ENCODE peak calls at places on chromosomes 5 and 9, in seven cellular contexts. U is effector memory CD4-positive, alpha-beta T cell; J is keratinocyte; S is kidney; T is naive thymus-derived CD4-positive, alpha-beta T cell; A is body of pancreas; G is left lung. V is an unnamed sample.

GRCh38 chr9:17734674-17735073 is 155.8 kb downstream of the SH3GL2 start:
- DNase-seq in J (no peak), U (no peak), G (no peak), T (no peak), S (no peak), A (no peak), V (no peak)

GRCh38 chr9:34585946-34586705 is 3.4 kb downstream of the CNTFR start:
- DNase-seq in U (no peak), S (peak; percentile 47), A (no peak), J (no peak), G (no peak), T (no peak), V (no peak)

GRCh38 chr5:111453747-111454146 is 58.6 kb downstream of the STARD4 start:
- DNase-seq in J (no peak), T (no peak), G (no peak), S (no peak), U (no peak), A (no peak), V (no peak)

GRCh38 chr9:99305820-99306811 is 84.0 kb downstream of the SEC61B start:
- DNase-seq in S (no peak), A (no peak), J (no peak), G (no peak), U (no peak), T (no peak), V (no peak)

GRCh38 chr5:32522429-32523143 is 62.8 kb upstream of the SUB1 start:
- DNase-seq in T (peak; percentile 56), S (no peak), A (no peak), G (peak; percentile 66), U (no peak), J (no peak), V (no peak)

GRCh38 chr5:147093138-147093537 is 141.7 kb upstream of the STK32A start:
- DNase-seq in U (no peak), T (no peak), S (no peak), G (no peak), J (no peak), A (no peak), V (peak; percentile 8)

GRCh38 chr9:128149951-128150593 is 819 bp downstream of the LCN2 start:
- DNase-seq in S (peak; percentile 72), J (no peak), U (no peak), G (no peak), A (no peak), T (no peak), V (no peak)

GRCh38 chr5:142871880-142872200 is 101.7 kb downstream of the ARHGAP26 start:
- DNase-seq in J (no peak), S (no peak), U (no peak), T (no peak), G (no peak), A (no peak), V (no peak)

GRCh38 chr5:54739371-54739770 is 221.8 kb downstream of the SNX18 start:
- DNase-seq in J (no peak), A (no peak), T (no peak), S (no peak), U (no peak), G (no peak), V (no peak)

DNA sequence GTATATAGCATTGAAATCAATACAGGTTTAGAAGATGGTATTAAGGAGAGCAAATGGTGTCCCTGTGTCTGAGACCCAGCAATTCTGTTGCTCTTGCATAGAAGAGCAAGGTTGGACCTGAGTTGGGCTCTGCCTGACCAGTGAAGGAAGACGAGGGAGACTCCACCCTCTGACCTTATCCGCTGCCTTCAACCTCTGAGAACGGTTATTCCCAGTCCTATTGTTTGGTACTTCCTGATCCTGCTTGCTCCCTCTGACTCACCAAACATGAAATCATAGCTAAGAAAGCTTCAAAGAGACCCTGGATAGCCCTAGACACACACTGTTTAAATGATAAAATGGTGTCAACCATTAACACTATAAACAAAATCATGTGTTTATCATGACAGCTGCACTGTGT is 218.5 kb downstream of the PLK2 start:
- DNase-seq in J (no peak), G (no peak), U (no peak), S (no peak), A (no peak), T (no peak), V (no peak)
- H3K27ac ChIP-seq in J (no peak overlapping the region), G (peak overlapping the region; percentile 8), U (no peak overlapping the region), S (peak overlapping the region; percentile 49), A (no peak overlapping the region), T (no peak overlapping the region), V (peak overlapping the region; percentile 68)

GRCh38 chr5:17225551-17225950 is 8.1 kb downstream of the BASP1 start:
- DNase-seq in J (no peak), T (no peak), G (no peak), S (no peak), A (no peak), U (no peak), V (no peak)

GRCh38 chr5:17224858-17225436 is 7.5 kb downstream of the BASP1 start:
- DNase-seq in T (no peak), G (no peak), U (no peak), S (no peak), A (no peak), J (no peak), V (no peak)

GRCh38 chr5:17221843-17222614 is 4.6 kb downstream of the BASP1 start:
- DNase-seq in T (no peak), J (no peak), U (no peak), G (no peak), A (no peak), S (no peak), V (no peak)

GRCh38 chr5:17223375-17224185 is 6.1 kb downstream of the BASP1 start:
- DNase-seq in T (no peak), S (no peak), A (no peak), J (no peak), G (no peak), U (no peak), V (no peak)

DNA sequence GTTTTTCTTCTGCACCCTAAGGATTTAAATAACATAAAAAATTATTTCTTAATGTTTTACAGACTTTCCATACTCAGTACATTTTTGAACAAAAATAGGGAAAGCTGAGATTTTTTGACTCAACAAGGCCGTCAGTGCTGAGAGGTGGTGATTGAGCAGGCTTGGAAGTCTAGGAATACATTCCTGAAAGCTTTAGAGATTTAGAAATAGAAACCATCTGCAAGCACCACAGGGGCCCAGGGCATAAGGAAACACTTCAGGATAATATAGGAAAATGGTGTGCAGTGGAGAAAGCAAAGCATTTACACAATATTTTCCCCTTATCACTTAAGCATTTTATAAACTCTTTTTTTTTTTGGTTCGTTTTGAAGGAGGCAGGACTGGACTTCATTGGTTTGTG is 5.2 kb downstream of the BASP1 start:
- DNase-seq in J (no peak), G (no peak), S (no peak), U (no peak), A (no peak), T (no peak), V (no peak)
- H3K27ac ChIP-seq in J (peak overlapping the region; percentile 28), G (no peak overlapping the region), S (no peak overlapping the region), U (no peak overlapping the region), A (no peak overlapping the region), T (no peak overlapping the region), V (peak overlapping the region; percentile 0)

DNA sequence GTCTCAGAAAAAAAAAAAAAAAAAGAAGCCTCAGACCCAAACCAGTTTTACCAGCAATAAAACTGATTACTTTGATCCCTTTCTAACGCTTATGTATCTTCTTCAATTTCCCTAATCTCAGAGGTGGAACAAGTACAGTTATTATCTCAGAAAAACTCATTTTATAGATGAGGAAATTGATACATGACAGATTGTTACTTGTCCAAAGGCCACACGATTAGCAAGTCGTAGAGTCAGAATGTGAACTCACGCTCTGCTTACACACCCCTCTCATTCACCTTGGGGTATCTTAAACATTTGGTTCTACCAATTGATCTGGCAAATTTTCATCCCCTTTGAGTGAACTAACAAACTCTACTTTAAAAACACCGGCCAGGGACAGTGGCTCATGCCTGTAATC is 110.2 kb downstream of the SUSD1 start:
- DNase-seq in J (no peak), U (no peak), G (no peak), T (no peak), S (no peak), A (no peak), V (no peak)
- H3K27ac ChIP-seq in J (peak overlapping the region; percentile 74), U (no peak overlapping the region), G (no peak overlapping the region), T (no peak overlapping the region), S (peak overlapping the region; percentile 89), A (peak overlapping the region; percentile 35), V (peak overlapping the region; percentile 88)

DNA sequence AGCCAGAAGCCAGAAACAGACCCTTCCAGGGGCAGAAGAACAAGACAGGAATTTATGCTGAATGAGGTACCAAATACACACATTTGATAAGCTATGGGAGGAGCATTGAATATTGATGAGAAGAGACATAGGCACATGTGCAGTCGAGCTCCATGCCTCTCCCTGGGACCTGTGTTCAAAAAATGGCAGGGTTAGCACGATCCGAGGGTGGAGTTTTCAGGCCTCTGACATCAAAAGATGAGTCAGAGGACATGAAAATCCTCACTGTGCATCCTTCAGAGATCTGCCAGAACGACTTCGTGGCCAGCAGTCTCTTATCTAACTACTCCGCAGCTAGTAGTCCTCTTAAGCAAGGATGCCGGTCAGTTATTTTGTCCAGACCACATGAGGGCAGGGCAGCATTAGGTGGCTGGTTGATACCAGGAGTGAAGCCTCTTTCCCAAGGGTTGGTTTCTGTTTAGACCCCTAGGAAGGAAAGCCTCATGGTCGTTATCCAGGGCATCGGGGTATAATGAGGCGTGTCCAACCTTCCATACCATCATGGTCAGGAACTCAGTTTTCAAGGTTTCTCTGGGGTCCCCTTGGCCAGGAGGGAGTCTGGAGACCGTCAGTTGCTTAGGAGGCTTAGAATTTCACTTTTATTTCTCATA is 11.6 kb upstream of the CMBL start:
- DNase-seq in G (peak; percentile 13), A (no peak), J (no peak), T (no peak), U (no peak), S (no peak), V (no peak)
- H3K27ac ChIP-seq in G (no peak overlapping the region), A (no peak overlapping the region), J (no peak overlapping the region), T (no peak overlapping the region), U (no peak overlapping the region), S (no peak overlapping the region), V (no peak overlapping the region)

DNA sequence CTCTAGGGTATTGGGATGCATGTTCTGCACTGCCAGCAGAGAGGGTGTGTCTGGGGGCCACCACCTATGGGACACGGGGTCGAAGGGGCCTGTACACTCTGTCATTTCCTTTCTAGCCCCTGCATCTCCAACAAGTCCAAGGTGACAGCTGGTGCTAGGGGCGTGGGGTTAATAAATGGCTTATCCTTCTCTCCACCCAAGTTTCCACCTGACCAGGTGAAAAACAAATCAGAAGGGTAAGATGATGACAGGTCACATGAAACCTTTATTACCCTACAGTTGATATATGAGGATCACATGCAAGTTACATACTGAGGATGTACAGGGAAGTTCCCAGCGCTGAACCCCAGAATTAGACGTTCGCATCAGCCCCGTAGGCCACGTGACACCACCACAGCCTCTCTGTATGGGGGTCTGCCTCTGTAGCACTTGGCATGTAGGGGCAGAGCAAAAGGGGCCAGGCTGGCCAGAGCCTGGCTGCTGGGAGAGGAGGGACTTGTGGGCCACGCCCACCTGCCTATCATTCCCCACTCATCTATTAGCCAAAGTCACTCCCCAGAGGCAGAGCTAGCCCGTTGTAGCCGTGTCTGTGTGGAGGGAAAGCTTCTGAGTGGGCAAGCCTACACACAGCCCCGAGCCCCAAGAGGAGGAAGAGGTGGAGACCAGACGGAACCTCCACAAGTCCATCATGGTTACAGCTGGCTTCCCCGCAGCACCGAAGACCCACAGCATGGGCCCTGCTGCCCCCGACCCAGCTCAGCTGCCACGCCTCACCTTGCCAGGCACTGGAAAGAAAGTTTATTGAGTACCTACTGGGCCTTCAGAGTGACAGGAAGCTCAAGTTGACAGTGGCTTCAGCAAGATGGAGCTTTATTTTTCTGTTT is 2.2 kb downstream of the TMEM141 start:
- DNase-seq in U (no peak), G (no peak), J (no peak), A (no peak), T (no peak), S (peak; percentile 75), V (no peak)
- H3K27ac ChIP-seq in U (no peak overlapping the region), G (no peak overlapping the region), J (no peak overlapping the region), A (no peak overlapping the region), T (peak overlapping the region; percentile 91), S (no peak overlapping the region), V (no peak overlapping the region)